ENCODE peak calls at places on chromosomes 11 and 22, in seven cellular contexts. M is fibroblast of lung, C is HCT116, O is spleen, Q is SJSA1, L is H1, K is heart right ventricle. D is an unnamed sample. For H3K4me1, the result is how much of the 10 kb centered on the place peaks cover.

GRCh38 chr22:26689553-26690301 is 32.3 kb downstream of the MIAT start:
- DNase-seq in C (no peak), K (no peak), L (no peak), Q (no peak), M (no peak), O (no peak), D (no peak)

GRCh38 chr11:22304337-22304961 is 33.7 kb upstream of the SLC17A6 start:
- DNase-seq in O (no peak), C (peak), K (no peak), M (peak), Q (peak), L (no peak), D (no peak)

GRCh38 chr11:76783901-76784813 is 1.0 kb downstream of the TSKU start:
- DNase-seq in C (peak), K (peak), L (peak), M (peak), O (peak), Q (peak), D (peak)

GRCh38 chr11:71979094-71979493 is 19.6 kb upstream of the IL18BP start:
- DNase-seq in M (no peak), K (no peak), C (no peak), O (no peak), L (no peak), Q (no peak), D (no peak)

GRCh38 chr11:129280027-129280811 is 88.1 kb upstream of the ARHGAP32 start:
- DNase-seq in O (no peak), L (no peak), M (peak), K (no peak), Q (no peak), C (no peak), D (no peak)

GRCh38 chr11:30619767-30620166 is 33.6 kb upstream of the MPPED2 start:
- DNase-seq in M (no peak), L (no peak), O (no peak), K (no peak), Q (no peak), C (no peak), D (no peak)

GRCh38 chr11:73192272-73192671 is 25.8 kb upstream of the P2RY2 start:
- DNase-seq in L (no peak), K (no peak), C (peak), M (no peak), Q (no peak), O (no peak), D (peak)

GRCh38 chr11:34075178-34075820 is 23.8 kb downstream of the CAPRIN1 start:
- DNase-seq in L (no peak), O (no peak), K (no peak), C (peak), M (peak), Q (peak), D (no peak)

GRCh38 chr11:102157219-102157618 is 47.0 kb downstream of the YAP1 start:
- DNase-seq in K (peak), L (no peak), C (no peak), M (peak), Q (no peak), O (no peak), D (peak)

GRCh38 chr11:95556342-95557151 is 233.0 kb downstream of the FAM76B start:
- DNase-seq in M (peak), Q (peak), C (no peak), K (no peak), L (no peak), O (no peak), D (no peak)

GRCh38 chr22:24982301-24983056 is 30.0 kb downstream of the KIAA1671 start:
- DNase-seq in K (no peak), O (no peak), L (no peak), C (no peak), M (no peak), Q (no peak), D (no peak)

GRCh38 chr11:61082931-61083531 is 19.3 kb upstream of the CD5 start:
- DNase-seq in L (no peak), C (no peak), K (no peak), O (no peak), M (no peak), Q (no peak), D (no peak)

GRCh38 chr11:119717839-119718534 is 11.0 kb downstream of the NECTIN1 start:
- DNase-seq in M (no peak), C (no peak), K (no peak), Q (no peak), L (no peak), O (no peak), D (no peak)

GRCh38 chr11:105937331-105937730 is 84.7 kb downstream of the MSANTD4 start:
- DNase-seq in Q (peak), O (no peak), C (peak), L (no peak), K (no peak), M (peak), D (no peak)

GRCh38 chr11:9280655-9281301 is 15.6 kb upstream of the DENND5A start:
- DNase-seq in M (peak), L (peak), K (no peak), Q (peak), C (no peak), O (no peak), D (no peak)

GRCh38 chr22:28771195-28771791 is 1.2 kb upstream of the CCDC117 start:
- DNase-seq in K (no peak), O (no peak), M (no peak), C (no peak), L (no peak), Q (no peak), D (no peak)

GRCh38 chr11:4881188-4881587 is 512 bp upstream of the OR51T1 start:
- DNase-seq in M (no peak), K (no peak), Q (no peak), C (no peak), O (no peak), L (no peak), D (no peak)

GRCh38 chr22:33883961-33884808 is 36.1 kb downstream of the LARGE1 start:
- DNase-seq in Q (no peak), C (no peak), M (no peak), K (peak), O (peak), L (no peak), D (no peak)

GRCh38 chr22:19523240-19524169 is 705 bp downstream of the CLDN5 start:
- DNase-seq in C (no peak), K (no peak), M (peak), Q (peak), O (peak), L (peak), D (no peak)

GRCh38 chr22:19525666-19526065 is 1.5 kb upstream of the CLDN5 start:
- DNase-seq in L (no peak), Q (no peak), C (no peak), K (no peak), O (peak), M (no peak), D (no peak)

GRCh38 chr22:19522881-19523239 is 1.4 kb downstream of the CLDN5 start:
- DNase-seq in L (no peak), K (no peak), O (no peak), C (no peak), Q (no peak), M (no peak), D (no peak)

GRCh38 chr22:19525116-19525660 is 978 bp upstream of the CLDN5 start:
- DNase-seq in M (no peak), C (no peak), O (peak), Q (no peak), K (peak), L (no peak), D (no peak)

GRCh38 chr22:19524170-19525115 is at the start of gene CLDN5:
- DNase-seq in L (peak), Q (no peak), O (peak), M (peak), C (no peak), K (peak), D (no peak)
- H3K27ac ChIP-seq in L (no peak), Q (no peak), O (peak), M (no peak), C (no peak), K (peak), D (no peak)

GRCh38 chr11:122717264-122717867 is 61.8 kb downstream of the UBASH3B start:
- DNase-seq in K (no peak), O (peak), L (no peak), Q (no peak), C (no peak), M (no peak), D (no peak)

GRCh38 chr11:122715883-122716282 is 60.4 kb downstream of the UBASH3B start:
- DNase-seq in O (no peak), M (no peak), L (no peak), K (no peak), C (no peak), Q (no peak), D (no peak)

GRCh38 chr11:122711831-122712378 is 56.4 kb downstream of the UBASH3B start:
- DNase-seq in M (no peak), L (no peak), Q (peak), K (no peak), O (no peak), C (no peak), D (no peak)

GRCh38 chr11:122714021-122714420 is 58.5 kb downstream of the UBASH3B start:
- DNase-seq in O (no peak), Q (no peak), C (no peak), L (no peak), M (no peak), K (no peak), D (no peak)

DNA sequence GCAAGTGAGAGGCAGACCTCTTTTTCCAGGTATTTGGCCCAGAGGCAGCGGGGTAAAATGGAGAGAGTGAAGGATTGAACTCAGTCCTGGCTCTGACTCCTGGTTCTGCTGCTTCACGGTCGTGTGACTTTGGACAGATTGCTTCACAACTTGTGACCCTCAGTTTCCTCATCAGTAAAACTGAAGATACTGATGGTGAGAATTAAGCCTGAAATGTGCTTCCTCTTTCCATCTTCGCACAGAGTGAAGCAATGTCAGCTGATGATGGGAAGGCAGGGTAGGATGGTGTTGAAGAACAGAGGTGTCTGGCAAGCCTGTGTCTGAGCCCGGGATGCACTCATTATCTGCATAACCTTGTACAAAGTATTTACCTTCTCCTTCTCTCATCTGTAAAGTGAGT is 59.0 kb downstream of the UBASH3B start:
- DNase-seq in O (no peak), Q (no peak), M (no peak), C (no peak), K (no peak), L (no peak), D (no peak)
- H3K4me1 ChIP-seq in O (half or more), Q (under half), M (under half), C (under half), K (under half), L (under half), D (under half)

DNA sequence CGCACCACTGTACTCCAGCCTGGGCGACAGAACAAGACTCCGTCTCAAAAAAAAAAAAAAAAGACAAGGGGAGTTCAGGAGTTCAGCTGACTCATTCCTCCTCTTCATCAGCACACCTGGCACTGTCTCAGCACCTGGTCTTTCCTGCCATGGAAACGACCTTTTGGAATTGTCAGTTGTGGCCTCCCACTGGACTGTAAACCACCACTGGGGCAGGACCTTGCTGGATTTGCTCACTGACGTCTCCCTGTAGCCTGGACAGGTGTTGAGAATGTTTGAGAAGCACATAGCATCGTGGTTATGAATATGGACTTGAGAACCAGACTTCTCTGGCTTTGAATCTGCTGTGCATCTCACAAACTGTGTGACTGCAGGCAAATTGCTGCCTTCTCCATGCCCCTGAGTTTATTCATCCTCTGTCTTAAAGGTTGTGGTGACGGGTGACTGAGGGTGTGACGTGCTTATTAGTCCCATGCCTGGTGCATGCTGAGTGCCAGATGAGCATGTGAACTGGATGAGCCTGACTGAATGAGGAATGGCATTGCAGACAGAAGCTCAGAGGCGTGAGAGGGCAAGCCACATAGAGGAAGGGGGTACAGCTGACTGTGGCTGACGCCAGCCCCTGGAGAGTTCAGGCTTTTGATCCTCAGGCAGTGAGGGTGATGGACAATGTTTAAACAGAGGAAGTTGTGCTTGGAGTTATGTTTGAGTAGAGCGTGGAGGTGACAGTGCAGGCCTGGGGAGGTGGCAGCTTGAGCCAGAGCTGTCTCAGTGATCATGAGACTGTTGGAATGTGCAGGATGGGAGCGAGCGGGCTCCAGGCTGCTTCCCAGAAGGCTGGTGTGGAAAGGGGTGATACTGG is 12.7 kb downstream of the TOM1 start:
- DNase-seq in C (peak), Q (no peak), L (no peak), K (no peak), M (peak), O (peak), D (peak)
- H3K27ac ChIP-seq in C (peak), Q (peak), L (no peak), K (peak), M (peak), O (no peak), D (no peak)

DNA sequence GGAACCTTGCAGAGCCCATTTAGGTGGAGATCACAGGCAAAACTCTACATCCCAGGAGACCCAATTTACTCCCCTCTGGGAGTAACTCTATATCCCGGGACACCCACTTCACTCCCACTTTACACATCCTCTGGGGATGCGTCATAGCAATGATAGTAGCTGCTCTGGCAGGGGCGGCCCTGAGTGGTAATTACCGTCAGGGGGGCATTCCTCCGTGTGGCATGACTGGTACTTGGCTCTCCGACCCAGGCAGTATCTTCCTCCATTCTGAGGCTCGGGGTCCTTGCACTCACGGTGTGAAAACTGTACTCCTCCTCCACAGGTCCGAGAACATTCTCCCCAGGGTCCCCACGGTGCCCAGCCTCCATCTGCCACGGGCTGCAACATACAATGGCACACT is 17.2 kb downstream of the ADAMTS8 start:
- DNase-seq in C (no peak), M (no peak), K (no peak), O (no peak), Q (no peak), L (no peak), D (no peak)
- H3K4me1 ChIP-seq in C (under half), M (under half), K (under half), O (under half), Q (under half), L (under half), D (under half)

DNA sequence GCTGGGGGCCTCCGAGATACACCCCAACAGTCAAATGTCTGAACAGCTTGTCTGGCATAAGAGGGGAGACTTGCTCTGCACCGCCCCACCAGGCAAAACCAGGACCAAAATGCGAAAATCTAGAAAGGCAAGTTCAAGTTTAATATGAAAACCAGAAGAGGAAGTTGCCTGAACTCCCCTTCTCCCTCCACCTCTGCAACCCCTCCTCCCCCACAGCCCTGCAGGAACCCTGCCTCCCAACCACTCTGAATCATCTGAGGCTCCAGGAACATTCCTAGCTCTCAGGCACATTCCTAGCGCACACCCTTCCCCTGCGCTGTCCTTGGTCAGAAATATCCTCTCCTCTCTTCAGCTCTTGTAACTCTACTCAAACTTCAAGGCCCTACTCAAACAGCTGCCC is 36.7 kb downstream of the ISX start:
- DNase-seq in M (no peak), Q (peak), C (no peak), L (peak), O (no peak), K (no peak), D (no peak)
- H3K27ac ChIP-seq in M (no peak), Q (no peak), C (no peak), L (no peak), O (no peak), K (no peak), D (no peak)